ENCODE peak calls at places on chromosomes 12 and 14, in ten cellular contexts. One of them, this sample, is unnamed.

GRCh38 chr12:123861392-123861791 is 99.3 kb downstream of the DNAH10 start:
- DNase-seq in left ventricle myocardium inferior: no peak
- DNase-seq in transverse colon: no peak
- DNase-seq in cardiac muscle cell: no peak
- DNase-seq in A549: no peak
- DNase-seq in H7: no peak
- DNase-seq in epithelial cell of proximal tubule: no peak
- DNase-seq in astrocyte of the spinal cord: no peak
- DNase-seq in mucosa of descending colon: no peak
- DNase-seq in endothelial cell of umbilical vein: no peak
- DNase-seq in this sample: no peak

GRCh38 chr12:110585231-110585799 is 2.2 kb upstream of the PPTC7 start:
- DNase-seq in left ventricle myocardium inferior: no peak
- DNase-seq in transverse colon: no peak
- DNase-seq in cardiac muscle cell: peak
- DNase-seq in A549: no peak
- DNase-seq in H7: no peak
- DNase-seq in epithelial cell of proximal tubule: no peak
- DNase-seq in astrocyte of the spinal cord: peak
- DNase-seq in mucosa of descending colon: no peak
- DNase-seq in endothelial cell of umbilical vein: peak
- DNase-seq in this sample: peak

GRCh38 chr12:89946518-89946917 is 237.9 kb upstream of the ATP2B1 start:
- DNase-seq in left ventricle myocardium inferior: no peak
- DNase-seq in transverse colon: peak
- DNase-seq in cardiac muscle cell: no peak
- DNase-seq in A549: no peak
- DNase-seq in H7: no peak
- DNase-seq in epithelial cell of proximal tubule: no peak
- DNase-seq in astrocyte of the spinal cord: no peak
- DNase-seq in mucosa of descending colon: peak
- DNase-seq in endothelial cell of umbilical vein: no peak
- DNase-seq in this sample: no peak

GRCh38 chr14:93648440-93649168 is 139.7 kb downstream of the PRIMA1 start:
- DNase-seq in left ventricle myocardium inferior: no peak
- DNase-seq in transverse colon: no peak
- DNase-seq in cardiac muscle cell: no peak
- DNase-seq in A549: peak
- DNase-seq in H7: peak
- DNase-seq in epithelial cell of proximal tubule: no peak
- DNase-seq in astrocyte of the spinal cord: no peak
- DNase-seq in mucosa of descending colon: peak
- DNase-seq in endothelial cell of umbilical vein: no peak
- DNase-seq in this sample: no peak

GRCh38 chr14:30227871-30228270 is 300.2 kb upstream of the PRKD1 start:
- DNase-seq in left ventricle myocardium inferior: peak
- DNase-seq in transverse colon: no peak
- DNase-seq in cardiac muscle cell: peak
- DNase-seq in A549: no peak
- DNase-seq in H7: no peak
- DNase-seq in epithelial cell of proximal tubule: peak
- DNase-seq in astrocyte of the spinal cord: peak
- DNase-seq in mucosa of descending colon: peak
- DNase-seq in endothelial cell of umbilical vein: peak
- DNase-seq in this sample: peak

GRCh38 chr12:132495629-132496207 is 5.8 kb downstream of the FBRSL1 start:
- DNase-seq in left ventricle myocardium inferior: no peak
- DNase-seq in transverse colon: no peak
- DNase-seq in cardiac muscle cell: no peak
- DNase-seq in A549: no peak
- DNase-seq in H7: no peak
- DNase-seq in epithelial cell of proximal tubule: no peak
- DNase-seq in astrocyte of the spinal cord: no peak
- DNase-seq in mucosa of descending colon: no peak
- DNase-seq in endothelial cell of umbilical vein: no peak
- DNase-seq in this sample: no peak

GRCh38 chr12:103680591-103681065 is 93.6 kb downstream of the STAB2 start:
- DNase-seq in left ventricle myocardium inferior: peak
- DNase-seq in transverse colon: peak
- DNase-seq in cardiac muscle cell: peak
- DNase-seq in A549: no peak
- DNase-seq in H7: no peak
- DNase-seq in epithelial cell of proximal tubule: no peak
- DNase-seq in astrocyte of the spinal cord: no peak
- DNase-seq in mucosa of descending colon: peak
- DNase-seq in endothelial cell of umbilical vein: no peak
- DNase-seq in this sample: no peak

GRCh38 chr14:54133896-54134295 is 177.3 kb upstream of the BMP4 start:
- DNase-seq in left ventricle myocardium inferior: no peak
- DNase-seq in transverse colon: no peak
- DNase-seq in cardiac muscle cell: peak
- DNase-seq in A549: peak
- DNase-seq in H7: no peak
- DNase-seq in epithelial cell of proximal tubule: peak
- DNase-seq in astrocyte of the spinal cord: no peak
- DNase-seq in mucosa of descending colon: no peak
- DNase-seq in endothelial cell of umbilical vein: no peak
- DNase-seq in this sample: peak

GRCh38 chr14:62307844-62308243 is 545.6 kb downstream of the SNAPC1 start:
- DNase-seq in left ventricle myocardium inferior: no peak
- DNase-seq in transverse colon: no peak
- DNase-seq in cardiac muscle cell: no peak
- DNase-seq in A549: no peak
- DNase-seq in H7: no peak
- DNase-seq in epithelial cell of proximal tubule: no peak
- DNase-seq in astrocyte of the spinal cord: no peak
- DNase-seq in mucosa of descending colon: no peak
- DNase-seq in endothelial cell of umbilical vein: no peak
- DNase-seq in this sample: no peak

GRCh38 chr14:22822619-22823551 is 6.8 kb upstream of the MRPL52 start:
- DNase-seq in left ventricle myocardium inferior: peak
- DNase-seq in transverse colon: peak
- DNase-seq in cardiac muscle cell: peak
- DNase-seq in A549: peak
- DNase-seq in H7: peak
- DNase-seq in epithelial cell of proximal tubule: peak
- DNase-seq in astrocyte of the spinal cord: peak
- DNase-seq in mucosa of descending colon: peak
- DNase-seq in endothelial cell of umbilical vein: peak
- DNase-seq in this sample: peak

GRCh38 chr14:73719791-73720190 is 5.6 kb upstream of the PNMA1 start:
- DNase-seq in left ventricle myocardium inferior: no peak
- DNase-seq in transverse colon: no peak
- DNase-seq in cardiac muscle cell: no peak
- DNase-seq in A549: no peak
- DNase-seq in H7: peak
- DNase-seq in epithelial cell of proximal tubule: no peak
- DNase-seq in astrocyte of the spinal cord: no peak
- DNase-seq in mucosa of descending colon: no peak
- DNase-seq in endothelial cell of umbilical vein: no peak
- DNase-seq in this sample: no peak

DNA sequence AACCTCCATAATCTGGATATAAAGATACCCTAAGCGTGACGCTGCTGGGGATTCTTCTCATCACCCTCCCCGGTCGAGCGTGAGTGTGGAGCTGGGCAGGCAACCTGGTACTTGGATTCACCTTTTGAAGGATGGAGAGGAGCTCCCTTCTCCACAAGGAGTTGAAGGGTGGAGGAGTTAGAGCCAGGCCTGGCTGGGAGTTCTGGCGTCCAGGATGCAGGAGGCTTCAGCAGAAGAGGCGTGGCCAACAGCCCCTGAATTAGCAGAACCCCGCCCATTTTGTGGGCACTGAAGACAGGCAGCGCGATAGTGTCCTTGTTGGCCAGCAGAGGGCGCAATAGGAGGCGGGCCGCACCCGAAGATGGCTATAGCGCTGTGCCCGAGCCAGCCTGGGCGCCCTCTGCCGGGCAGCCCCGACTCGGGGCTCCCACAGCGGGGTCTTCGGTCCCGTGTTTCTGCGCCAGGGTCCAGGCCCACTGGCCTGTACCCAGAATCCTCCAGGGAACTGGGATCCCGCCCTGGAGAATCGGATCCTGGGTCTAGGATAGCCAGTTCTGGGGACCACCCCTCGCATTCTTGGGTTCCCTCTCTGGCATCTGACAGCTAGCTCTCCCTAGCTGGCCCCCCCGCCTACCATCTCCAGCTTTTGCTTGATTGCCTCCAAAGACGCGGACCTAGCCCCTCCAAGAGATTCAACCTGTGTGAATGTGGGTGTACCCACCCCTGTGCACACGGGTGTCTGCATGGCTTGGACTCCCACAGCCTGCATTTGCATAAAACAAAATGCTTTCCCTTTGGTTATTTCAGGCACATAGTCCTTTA is 26.0 kb upstream of the SMUG1 start:
- DNase-seq in left ventricle myocardium inferior: peak
- DNase-seq in transverse colon: peak
- DNase-seq in cardiac muscle cell: peak
- DNase-seq in A549: peak
- DNase-seq in H7: peak
- DNase-seq in epithelial cell of proximal tubule: no peak
- DNase-seq in astrocyte of the spinal cord: peak
- DNase-seq in mucosa of descending colon: peak
- DNase-seq in endothelial cell of umbilical vein: peak
- DNase-seq in this sample: peak
- H3K4me3 ChIP-seq in left ventricle myocardium inferior: peak
- H3K4me3 ChIP-seq in transverse colon: peak
- H3K4me3 ChIP-seq in cardiac muscle cell: no peak
- H3K4me3 ChIP-seq in A549: peak
- H3K4me3 ChIP-seq in H7: no peak
- H3K4me3 ChIP-seq in epithelial cell of proximal tubule: peak
- H3K4me3 ChIP-seq in astrocyte of the spinal cord: no peak
- H3K4me3 ChIP-seq in mucosa of descending colon: no peak
- H3K4me3 ChIP-seq in endothelial cell of umbilical vein: no peak
- H3K4me3 ChIP-seq in this sample: peak

DNA sequence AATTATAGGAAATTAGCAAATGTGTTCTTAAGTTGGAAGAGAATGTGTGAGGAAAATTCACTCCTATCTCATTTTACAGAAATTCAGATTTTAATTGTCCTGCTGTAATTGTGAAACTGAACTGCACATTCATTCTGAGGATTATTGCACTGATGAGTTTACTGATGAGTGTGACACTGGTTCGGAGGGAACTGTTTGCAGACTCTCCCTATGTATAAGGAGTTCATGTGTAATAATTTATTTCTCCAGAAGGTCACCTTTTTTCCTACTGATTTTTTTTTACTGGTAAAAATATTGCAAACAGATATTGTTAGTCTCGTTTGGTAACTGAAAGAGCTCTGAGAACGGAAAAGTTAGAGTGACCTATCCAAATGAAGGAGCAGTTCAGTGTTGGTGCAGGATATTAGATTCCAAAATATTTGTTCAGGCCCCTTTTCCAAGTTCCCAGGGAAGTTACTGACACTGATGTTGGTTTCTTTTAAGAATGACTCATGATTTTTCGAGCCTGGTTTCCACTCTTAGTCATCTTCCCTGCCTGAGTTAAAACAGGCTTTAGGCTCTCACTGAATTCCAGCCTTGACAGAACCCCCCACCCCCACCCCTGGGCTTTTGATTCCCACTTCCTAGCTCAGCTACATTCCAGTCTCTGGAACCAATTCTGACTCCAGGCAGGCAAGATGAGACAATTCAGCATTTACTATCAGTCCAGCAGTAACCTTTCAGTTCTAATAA is 18.4 kb downstream of the ANO6 start:
- DNase-seq in left ventricle myocardium inferior: no peak
- DNase-seq in transverse colon: no peak
- DNase-seq in cardiac muscle cell: peak
- DNase-seq in A549: peak
- DNase-seq in H7: peak
- DNase-seq in epithelial cell of proximal tubule: peak
- DNase-seq in astrocyte of the spinal cord: peak
- DNase-seq in mucosa of descending colon: no peak
- DNase-seq in endothelial cell of umbilical vein: peak
- DNase-seq in this sample: peak
- H3K4me3 ChIP-seq in left ventricle myocardium inferior: peak
- H3K4me3 ChIP-seq in transverse colon: no peak
- H3K4me3 ChIP-seq in cardiac muscle cell: peak
- H3K4me3 ChIP-seq in A549: peak
- H3K4me3 ChIP-seq in H7: no peak
- H3K4me3 ChIP-seq in epithelial cell of proximal tubule: no peak
- H3K4me3 ChIP-seq in astrocyte of the spinal cord: no peak
- H3K4me3 ChIP-seq in mucosa of descending colon: no peak
- H3K4me3 ChIP-seq in endothelial cell of umbilical vein: no peak
- H3K4me3 ChIP-seq in this sample: peak

DNA sequence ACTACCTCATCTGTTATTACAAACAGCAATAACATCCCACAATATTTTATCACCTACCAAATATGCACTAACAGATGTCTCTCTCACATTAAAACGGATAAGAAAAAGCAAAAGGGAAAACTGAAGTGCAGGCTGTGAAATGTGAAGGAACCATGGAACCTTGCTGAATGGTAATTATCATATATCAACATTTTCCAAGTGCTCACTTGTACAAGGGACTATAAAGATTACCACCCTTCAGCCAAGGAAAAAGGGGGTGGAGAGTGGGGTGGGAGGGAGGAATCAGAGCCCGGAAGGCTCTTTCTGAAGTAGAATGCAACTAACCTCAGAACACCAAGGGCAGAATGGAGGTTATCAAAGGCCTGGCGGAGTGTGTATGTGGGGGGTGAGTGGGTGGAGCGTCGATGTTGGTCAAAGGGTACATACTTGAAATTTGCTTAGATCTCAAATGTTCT is 1.2 kb downstream of the SNX6 start:
- DNase-seq in left ventricle myocardium inferior: peak
- DNase-seq in transverse colon: peak
- DNase-seq in cardiac muscle cell: peak
- DNase-seq in A549: peak
- DNase-seq in H7: peak
- DNase-seq in epithelial cell of proximal tubule: no peak
- DNase-seq in astrocyte of the spinal cord: peak
- DNase-seq in mucosa of descending colon: peak
- DNase-seq in endothelial cell of umbilical vein: peak
- DNase-seq in this sample: peak
- H3K4me3 ChIP-seq in left ventricle myocardium inferior: peak
- H3K4me3 ChIP-seq in transverse colon: peak
- H3K4me3 ChIP-seq in cardiac muscle cell: peak
- H3K4me3 ChIP-seq in A549: peak
- H3K4me3 ChIP-seq in H7: no peak
- H3K4me3 ChIP-seq in epithelial cell of proximal tubule: peak
- H3K4me3 ChIP-seq in astrocyte of the spinal cord: peak
- H3K4me3 ChIP-seq in mucosa of descending colon: no peak
- H3K4me3 ChIP-seq in endothelial cell of umbilical vein: peak
- H3K4me3 ChIP-seq in this sample: peak

GRCh38 chr14:41825622-41826021 is 218.9 kb downstream of the LRFN5 start:
- DNase-seq in left ventricle myocardium inferior: no peak
- DNase-seq in transverse colon: no peak
- DNase-seq in cardiac muscle cell: no peak
- DNase-seq in A549: no peak
- DNase-seq in H7: no peak
- DNase-seq in epithelial cell of proximal tubule: no peak
- DNase-seq in astrocyte of the spinal cord: no peak
- DNase-seq in mucosa of descending colon: no peak
- DNase-seq in endothelial cell of umbilical vein: no peak
- DNase-seq in this sample: no peak

DNA sequence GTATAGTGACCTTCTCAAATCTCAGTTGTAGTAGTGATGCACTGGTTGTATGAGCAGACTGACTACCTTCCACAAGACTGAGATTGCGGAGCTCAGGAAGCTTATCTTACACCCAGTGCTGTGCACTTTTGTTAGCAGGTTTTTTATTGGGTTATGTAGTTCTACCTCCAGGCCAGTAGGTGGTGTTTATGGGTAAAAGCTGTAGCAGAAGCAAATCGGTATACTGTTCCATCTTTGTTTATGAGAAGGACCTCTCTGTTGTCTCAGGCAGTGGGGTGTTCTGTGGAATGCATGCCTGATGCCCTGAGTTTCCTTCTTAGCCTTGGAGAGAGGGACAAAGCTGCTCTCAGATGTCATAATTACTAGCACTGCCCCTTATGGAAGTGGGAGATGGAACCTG is 217.8 kb downstream of the LRFN5 start:
- DNase-seq in left ventricle myocardium inferior: no peak
- DNase-seq in transverse colon: no peak
- DNase-seq in cardiac muscle cell: no peak
- DNase-seq in A549: no peak
- DNase-seq in H7: no peak
- DNase-seq in epithelial cell of proximal tubule: no peak
- DNase-seq in astrocyte of the spinal cord: no peak
- DNase-seq in mucosa of descending colon: no peak
- DNase-seq in endothelial cell of umbilical vein: no peak
- DNase-seq in this sample: no peak
- H3K4me3 ChIP-seq in left ventricle myocardium inferior: no peak
- H3K4me3 ChIP-seq in transverse colon: no peak
- H3K4me3 ChIP-seq in cardiac muscle cell: no peak
- H3K4me3 ChIP-seq in A549: no peak
- H3K4me3 ChIP-seq in H7: no peak
- H3K4me3 ChIP-seq in epithelial cell of proximal tubule: no peak
- H3K4me3 ChIP-seq in astrocyte of the spinal cord: no peak
- H3K4me3 ChIP-seq in mucosa of descending colon: no peak
- H3K4me3 ChIP-seq in endothelial cell of umbilical vein: no peak
- H3K4me3 ChIP-seq in this sample: no peak

This sample was measured in AG10803.